ENCODE peak calls at places on chromosome 3, in six cellular contexts. U is uterus, A is GM10248, R is LoVo, K is AG04450, H is left lobe of liver. Y is an unnamed sample.

GRCh38 chr3:60573494-60573893 is 677.8 kb downstream of the FHIT start:
- DNase-seq in U (no peak), A (no peak), R (no peak), K (peak; percentile 11), H (no peak), Y (no peak)

GRCh38 chr3:136281966-136282554 is 31.9 kb downstream of the PCCB start:
- DNase-seq in U (no peak), A (no peak), R (no peak), K (no peak), H (no peak), Y (peak; percentile 23)

GRCh38 chr3:108677811-108678210 is 79.4 kb downstream of the RETNLB start:
- DNase-seq in U (no peak), A (no peak), R (no peak), K (no peak), H (no peak), Y (no peak)

GRCh38 chr3:47877288-47877687 is 74.3 kb downstream of the DHX30 start:
- DNase-seq in U (no peak), A (no peak), R (no peak), K (no peak), H (no peak), Y (no peak)

GRCh38 chr3:139585820-139586219 is 46.3 kb upstream of the RBP1 start:
- DNase-seq in U (no peak), A (no peak), R (no peak), K (no peak), H (no peak), Y (no peak)

GRCh38 chr3:168251371-168251770 is 155.6 kb upstream of the GOLIM4 start:
- DNase-seq in U (no peak), A (peak; percentile 63), R (no peak), K (no peak), H (no peak), Y (peak; percentile 88)

GRCh38 chr3:153305189-153305588 is 143.2 kb downstream of the RAP2B start:
- DNase-seq in U (peak; percentile 63), A (no peak), R (no peak), K (no peak), H (no peak), Y (no peak)

GRCh38 chr3:52742418-52743041 is 28.2 kb downstream of the NEK4 start:
- DNase-seq in U (no peak), A (peak; percentile 63), R (peak; percentile 5), K (no peak), H (no peak), Y (peak; percentile 16)

GRCh38 chr3:29430558-29430971 is 149.7 kb downstream of the RBMS3 start:
- DNase-seq in U (no peak), A (no peak), R (no peak), K (peak; percentile 51), H (no peak), Y (no peak)

GRCh38 chr3:8554725-8555621 is 53.4 kb downstream of the LMCD1 start:
- DNase-seq in U (peak; percentile 36), A (no peak), R (no peak), K (peak; percentile 74), H (no peak), Y (no peak)

GRCh38 chr3:58955308-58955707 is 94.5 kb downstream of the CFAP20DC start:
- DNase-seq in U (no peak), A (no peak), R (no peak), K (no peak), H (no peak), Y (no peak)

GRCh38 chr3:28317438-28318022 is 31.0 kb upstream of the ZCWPW2 start:
- DNase-seq in U (no peak), A (peak; percentile 22), R (peak; percentile 19), K (no peak), H (no peak), Y (peak; percentile 61)